ENCODE peak calls at places on chromosomes 1 and 21, in seven cellular contexts. One of them, this sample, is unnamed.

GRCh38 chr1:175191654-175192053 is 922 bp downstream of the KIAA0040 start:
- DNase-seq in IMR-90: no peak
- DNase-seq in trophoblast cell: peak
- DNase-seq in H9: no peak
- DNase-seq in H1: no peak
- DNase-seq in neuronal stem cell: no peak
- DNase-seq in mesenchymal stem cell: peak
- DNase-seq in this sample: peak

GRCh38 chr1:230375795-230376194 is 50.3 kb downstream of the PGBD5 start:
- DNase-seq in IMR-90: no peak
- DNase-seq in trophoblast cell: no peak
- DNase-seq in H9: no peak
- DNase-seq in H1: no peak
- DNase-seq in neuronal stem cell: no peak
- DNase-seq in mesenchymal stem cell: no peak
- DNase-seq in this sample: no peak

GRCh38 chr1:192633533-192634258 is 2.3 kb upstream of the RGS13 start:
- DNase-seq in IMR-90: peak
- DNase-seq in trophoblast cell: no peak
- DNase-seq in H9: no peak
- DNase-seq in H1: no peak
- DNase-seq in neuronal stem cell: no peak
- DNase-seq in mesenchymal stem cell: no peak
- DNase-seq in this sample: no peak

GRCh38 chr1:76336951-76337371 is 262.4 kb downstream of the ST6GALNAC3 start:
- DNase-seq in IMR-90: peak
- DNase-seq in trophoblast cell: no peak
- DNase-seq in H9: peak
- DNase-seq in H1: no peak
- DNase-seq in neuronal stem cell: no peak
- DNase-seq in mesenchymal stem cell: peak
- DNase-seq in this sample: peak

GRCh38 chr1:33902486-33903209 is 38.8 kb downstream of the HMGB4 start:
- DNase-seq in IMR-90: no peak
- DNase-seq in trophoblast cell: no peak
- DNase-seq in H9: no peak
- DNase-seq in H1: no peak
- DNase-seq in neuronal stem cell: no peak
- DNase-seq in mesenchymal stem cell: no peak
- DNase-seq in this sample: peak

GRCh38 chr1:228368801-228369607 is 37.6 kb downstream of the TRIM11 start:
- DNase-seq in IMR-90: peak
- DNase-seq in trophoblast cell: no peak
- DNase-seq in H9: no peak
- DNase-seq in H1: no peak
- DNase-seq in neuronal stem cell: no peak
- DNase-seq in mesenchymal stem cell: no peak
- DNase-seq in this sample: no peak

GRCh38 chr21:29499734-29500343 is 201.1 kb downstream of the BACH1 start:
- DNase-seq in IMR-90: no peak
- DNase-seq in trophoblast cell: peak
- DNase-seq in H9: peak
- DNase-seq in H1: peak
- DNase-seq in neuronal stem cell: no peak
- DNase-seq in mesenchymal stem cell: peak
- DNase-seq in this sample: peak

GRCh38 chr1:116064616-116065015 is 46.6 kb upstream of the MAB21L3 start:
- DNase-seq in IMR-90: no peak
- DNase-seq in trophoblast cell: no peak
- DNase-seq in H9: no peak
- DNase-seq in H1: no peak
- DNase-seq in neuronal stem cell: no peak
- DNase-seq in mesenchymal stem cell: peak
- DNase-seq in this sample: no peak

GRCh38 chr1:50023292-50024159 is at the start of gene AGBL4:
- DNase-seq in IMR-90: no peak
- DNase-seq in trophoblast cell: peak
- DNase-seq in H9: peak
- DNase-seq in H1: no peak
- DNase-seq in neuronal stem cell: peak
- DNase-seq in mesenchymal stem cell: no peak
- DNase-seq in this sample: peak

GRCh38 chr1:78006491-78006890 is 1.8 kb downstream of the DNAJB4 start:
- DNase-seq in IMR-90: no peak
- DNase-seq in trophoblast cell: no peak
- DNase-seq in H9: no peak
- DNase-seq in H1: no peak
- DNase-seq in neuronal stem cell: no peak
- DNase-seq in mesenchymal stem cell: no peak
- DNase-seq in this sample: no peak

GRCh38 chr1:203204776-203205175 is 18.3 kb upstream of the CHI3L1 start:
- DNase-seq in IMR-90: no peak
- DNase-seq in trophoblast cell: no peak
- DNase-seq in H9: no peak
- DNase-seq in H1: no peak
- DNase-seq in neuronal stem cell: no peak
- DNase-seq in mesenchymal stem cell: peak
- DNase-seq in this sample: no peak

GRCh38 chr1:174074757-174075156 is 52.6 kb upstream of the RC3H1 start:
- DNase-seq in IMR-90: peak
- DNase-seq in trophoblast cell: no peak
- DNase-seq in H9: no peak
- DNase-seq in H1: no peak
- DNase-seq in neuronal stem cell: no peak
- DNase-seq in mesenchymal stem cell: peak
- DNase-seq in this sample: no peak

GRCh38 chr1:232566093-232566492 is 63.8 kb downstream of the SIPA1L2 start:
- DNase-seq in IMR-90: no peak
- DNase-seq in trophoblast cell: no peak
- DNase-seq in H9: no peak
- DNase-seq in H1: no peak
- DNase-seq in neuronal stem cell: no peak
- DNase-seq in mesenchymal stem cell: no peak
- DNase-seq in this sample: no peak

GRCh38 chr1:232570007-232570406 is 59.9 kb downstream of the SIPA1L2 start:
- DNase-seq in IMR-90: peak
- DNase-seq in trophoblast cell: peak
- DNase-seq in H9: no peak
- DNase-seq in H1: no peak
- DNase-seq in neuronal stem cell: no peak
- DNase-seq in mesenchymal stem cell: no peak
- DNase-seq in this sample: no peak

GRCh38 chr1:232568331-232568852 is 61.5 kb downstream of the SIPA1L2 start:
- DNase-seq in IMR-90: no peak
- DNase-seq in trophoblast cell: no peak
- DNase-seq in H9: no peak
- DNase-seq in H1: no peak
- DNase-seq in neuronal stem cell: no peak
- DNase-seq in mesenchymal stem cell: no peak
- DNase-seq in this sample: no peak

GRCh38 chr1:232571523-232571922 is 58.4 kb downstream of the SIPA1L2 start:
- DNase-seq in IMR-90: peak
- DNase-seq in trophoblast cell: no peak
- DNase-seq in H9: no peak
- DNase-seq in H1: no peak
- DNase-seq in neuronal stem cell: no peak
- DNase-seq in mesenchymal stem cell: peak
- DNase-seq in this sample: peak

DNA sequence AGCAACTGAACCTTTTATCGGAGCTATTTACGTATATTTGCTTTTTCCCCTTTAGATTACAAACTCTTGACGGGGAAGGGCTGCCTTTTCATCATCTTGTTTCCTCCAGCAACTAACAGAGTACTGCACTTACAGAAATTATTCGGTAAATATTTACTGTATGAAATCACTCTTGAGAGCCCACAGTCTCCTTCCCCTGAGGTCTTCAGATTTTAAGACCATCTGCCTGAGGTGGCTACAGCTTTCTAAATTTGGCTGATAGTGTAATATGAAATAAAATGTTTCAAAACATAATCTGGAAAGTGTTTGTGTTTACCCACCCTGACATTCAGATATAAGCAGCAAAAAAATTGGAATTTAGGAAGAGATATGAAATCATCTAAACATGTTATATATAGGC is 61.0 kb downstream of the SIPA1L2 start:
- DNase-seq in IMR-90: no peak
- DNase-seq in trophoblast cell: no peak
- DNase-seq in H9: no peak
- DNase-seq in H1: no peak
- DNase-seq in neuronal stem cell: no peak
- DNase-seq in mesenchymal stem cell: peak
- DNase-seq in this sample: no peak
- H2BK5ac ChIP-seq in IMR-90: no peak
- H2BK5ac ChIP-seq in trophoblast cell: no peak
- H2BK5ac ChIP-seq in H9: no peak
- H2BK5ac ChIP-seq in H1: no peak
- H2BK5ac ChIP-seq in neuronal stem cell: no peak
- H2BK5ac ChIP-seq in mesenchymal stem cell: no peak
- H2BK5ac ChIP-seq in this sample: no peak

GRCh38 chr1:40803902-40804301 is 20.3 kb downstream of the KCNQ4 start:
- DNase-seq in IMR-90: no peak
- DNase-seq in trophoblast cell: no peak
- DNase-seq in H9: no peak
- DNase-seq in H1: no peak
- DNase-seq in neuronal stem cell: no peak
- DNase-seq in mesenchymal stem cell: no peak
- DNase-seq in this sample: no peak
- H4K8ac ChIP-seq in IMR-90: no peak
- H4K8ac ChIP-seq in trophoblast cell: no peak
- H4K8ac ChIP-seq in H9: no peak
- H4K8ac ChIP-seq in H1: no peak
- H4K8ac ChIP-seq in neuronal stem cell: no peak
- H4K8ac ChIP-seq in mesenchymal stem cell: no peak
- H4K8ac ChIP-seq in this sample: no peak

GRCh38 chr1:159884296-159884695 is 15.7 kb downstream of the CFAP45 start:
- DNase-seq in IMR-90: no peak
- DNase-seq in trophoblast cell: no peak
- DNase-seq in H9: no peak
- DNase-seq in H1: no peak
- DNase-seq in neuronal stem cell: no peak
- DNase-seq in mesenchymal stem cell: no peak
- DNase-seq in this sample: no peak
- H3K18ac ChIP-seq in IMR-90: no peak
- H3K18ac ChIP-seq in trophoblast cell: no peak
- H3K18ac ChIP-seq in H9: no peak
- H3K18ac ChIP-seq in H1: no peak
- H3K18ac ChIP-seq in neuronal stem cell: no peak
- H3K18ac ChIP-seq in mesenchymal stem cell: no peak
- H3K18ac ChIP-seq in this sample: no peak

DNA sequence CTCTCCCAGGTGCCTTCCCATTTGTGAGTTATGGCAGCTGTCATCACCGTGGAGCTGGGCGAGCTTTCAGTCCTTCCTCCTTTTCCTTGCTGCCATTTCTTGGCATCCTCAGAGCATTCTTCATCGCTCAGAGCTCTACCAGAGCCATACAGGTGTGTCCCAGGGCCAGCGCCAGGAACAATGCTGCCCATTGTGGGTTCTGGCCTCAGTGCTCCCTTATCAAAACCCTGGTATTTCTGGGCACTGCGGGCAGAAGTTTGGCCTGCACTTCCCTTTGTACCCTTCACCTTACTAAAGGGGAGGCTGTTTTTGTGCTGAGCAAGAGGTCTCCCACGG is 28.5 kb downstream of the RASSF5 start:
- DNase-seq in IMR-90: no peak
- DNase-seq in trophoblast cell: peak
- DNase-seq in H9: no peak
- DNase-seq in H1: no peak
- DNase-seq in neuronal stem cell: no peak
- DNase-seq in mesenchymal stem cell: no peak
- DNase-seq in this sample: no peak
- H2BK5ac ChIP-seq in IMR-90: no peak
- H2BK5ac ChIP-seq in trophoblast cell: no peak
- H2BK5ac ChIP-seq in H9: no peak
- H2BK5ac ChIP-seq in H1: no peak
- H2BK5ac ChIP-seq in neuronal stem cell: no peak
- H2BK5ac ChIP-seq in mesenchymal stem cell: no peak
- H2BK5ac ChIP-seq in this sample: no peak

GRCh38 chr1:153081736-153082135 is 10.3 kb upstream of the SPRR2B start:
- DNase-seq in IMR-90: no peak
- DNase-seq in trophoblast cell: no peak
- DNase-seq in H9: no peak
- DNase-seq in H1: no peak
- DNase-seq in neuronal stem cell: no peak
- DNase-seq in mesenchymal stem cell: no peak
- DNase-seq in this sample: no peak
- H4K8ac ChIP-seq in IMR-90: no peak
- H4K8ac ChIP-seq in trophoblast cell: no peak
- H4K8ac ChIP-seq in H9: no peak
- H4K8ac ChIP-seq in H1: no peak
- H4K8ac ChIP-seq in neuronal stem cell: no peak
- H4K8ac ChIP-seq in mesenchymal stem cell: no peak
- H4K8ac ChIP-seq in this sample: no peak

GRCh38 chr1:180258290-180258689 is 28.2 kb downstream of the LHX4 start:
- DNase-seq in IMR-90: no peak
- DNase-seq in trophoblast cell: no peak
- DNase-seq in H9: no peak
- DNase-seq in H1: no peak
- DNase-seq in neuronal stem cell: no peak
- DNase-seq in mesenchymal stem cell: no peak
- DNase-seq in this sample: no peak

GRCh38 chr1:180260541-180260940 is 30.5 kb downstream of the LHX4 start:
- DNase-seq in IMR-90: no peak
- DNase-seq in trophoblast cell: no peak
- DNase-seq in H9: no peak
- DNase-seq in H1: no peak
- DNase-seq in neuronal stem cell: no peak
- DNase-seq in mesenchymal stem cell: no peak
- DNase-seq in this sample: no peak

GRCh38 chr1:180258935-180259334 is 28.9 kb downstream of the LHX4 start:
- DNase-seq in IMR-90: no peak
- DNase-seq in trophoblast cell: no peak
- DNase-seq in H9: no peak
- DNase-seq in H1: no peak
- DNase-seq in neuronal stem cell: no peak
- DNase-seq in mesenchymal stem cell: no peak
- DNase-seq in this sample: no peak

GRCh38 chr1:180261030-180261429 is 31.0 kb downstream of the LHX4 start:
- DNase-seq in IMR-90: no peak
- DNase-seq in trophoblast cell: no peak
- DNase-seq in H9: no peak
- DNase-seq in H1: no peak
- DNase-seq in neuronal stem cell: no peak
- DNase-seq in mesenchymal stem cell: no peak
- DNase-seq in this sample: no peak

GRCh38 chr1:180259431-180260338 is 29.6 kb downstream of the LHX4 start:
- DNase-seq in IMR-90: no peak
- DNase-seq in trophoblast cell: no peak
- DNase-seq in H9: no peak
- DNase-seq in H1: no peak
- DNase-seq in neuronal stem cell: no peak
- DNase-seq in mesenchymal stem cell: no peak
- DNase-seq in this sample: no peak
- H3K18ac ChIP-seq in IMR-90: no peak
- H3K18ac ChIP-seq in trophoblast cell: no peak
- H3K18ac ChIP-seq in H9: no peak
- H3K18ac ChIP-seq in H1: no peak
- H3K18ac ChIP-seq in neuronal stem cell: peak
- H3K18ac ChIP-seq in mesenchymal stem cell: no peak
- H3K18ac ChIP-seq in this sample: no peak

GRCh38 chr1:209931141-209931540 is 6.9 kb upstream of the SYT14 start:
- DNase-seq in IMR-90: no peak
- DNase-seq in trophoblast cell: no peak
- DNase-seq in H9: no peak
- DNase-seq in H1: no peak
- DNase-seq in neuronal stem cell: no peak
- DNase-seq in mesenchymal stem cell: no peak
- DNase-seq in this sample: no peak
- H2BK5ac ChIP-seq in IMR-90: no peak
- H2BK5ac ChIP-seq in trophoblast cell: no peak
- H2BK5ac ChIP-seq in H9: no peak
- H2BK5ac ChIP-seq in H1: no peak
- H2BK5ac ChIP-seq in neuronal stem cell: no peak
- H2BK5ac ChIP-seq in mesenchymal stem cell: no peak
- H2BK5ac ChIP-seq in this sample: no peak

This sample was measured in mesendoderm.